ENCODE peak calls at places on chromosomes 13 and 19, in eight cellular contexts. N is thyroid gland, C is cardiac muscle cell, E is epithelial cell of esophagus, A is cardiac fibroblast, F is BJ, L is neuronal stem cell, V is uterus. W is an unnamed sample.

GRCh38 chr19:489418-490196 is 6.7 kb upstream of the MADCAM1 start:
- DNase-seq in N (peak; percentile 32), C (peak; percentile 42), E (no peak), A (peak; percentile 42), F (no peak), L (no peak), V (no peak), W (no peak)

GRCh38 chr19:18282788-18283141 is 1.3 kb upstream of the JUND start:
- DNase-seq in N (no peak), C (no peak), E (no peak), A (no peak), F (no peak), L (no peak), V (peak; percentile 49), W (no peak)

GRCh38 chr13:40432018-40432978 is 234.1 kb downstream of the FOXO1 start:
- DNase-seq in N (no peak), C (no peak), E (no peak), A (no peak), F (no peak), L (no peak), V (no peak), W (no peak)

GRCh38 chr19:41325640-41325946 is 15.6 kb downstream of the CCDC97 start:
- DNase-seq in N (no peak), C (no peak), E (no peak), A (no peak), F (no peak), L (no peak), V (peak; percentile 37), W (no peak)

GRCh38 chr19:13526552-13526951 is 20.3 kb upstream of the CACNA1A start:
- DNase-seq in N (no peak), C (peak; percentile 36), E (no peak), A (peak; percentile 3), F (no peak), L (no peak), V (no peak), W (no peak)

GRCh38 chr13:110226051-110226562 is 80.8 kb downstream of the COL4A1 start:
- DNase-seq in N (no peak), C (peak; percentile 49), E (no peak), A (peak; percentile 73), F (no peak), L (no peak), V (no peak), W (no peak)

GRCh38 chr13:106083620-106084350 is 451.7 kb downstream of the EFNB2 start:
- DNase-seq in N (peak; percentile 40), C (peak; percentile 62), E (peak; percentile 79), A (peak; percentile 59), F (no peak), L (no peak), V (no peak), W (no peak)

GRCh38 chr13:80083516-80084085 is 257.3 kb downstream of the SPRY2 start:
- DNase-seq in N (peak; percentile 32), C (peak; percentile 75), E (no peak), A (peak; percentile 69), F (no peak), L (no peak), V (no peak), W (no peak)

GRCh38 chr19:10334340-10335148 is 1.2 kb upstream of the RAVER1 start:
- DNase-seq in N (peak; percentile 98), C (peak; percentile 98), E (peak; percentile 95), A (peak; percentile 98), F (peak; percentile 81), L (peak; percentile 88), V (peak; percentile 97), W (peak; percentile 96)

DNA sequence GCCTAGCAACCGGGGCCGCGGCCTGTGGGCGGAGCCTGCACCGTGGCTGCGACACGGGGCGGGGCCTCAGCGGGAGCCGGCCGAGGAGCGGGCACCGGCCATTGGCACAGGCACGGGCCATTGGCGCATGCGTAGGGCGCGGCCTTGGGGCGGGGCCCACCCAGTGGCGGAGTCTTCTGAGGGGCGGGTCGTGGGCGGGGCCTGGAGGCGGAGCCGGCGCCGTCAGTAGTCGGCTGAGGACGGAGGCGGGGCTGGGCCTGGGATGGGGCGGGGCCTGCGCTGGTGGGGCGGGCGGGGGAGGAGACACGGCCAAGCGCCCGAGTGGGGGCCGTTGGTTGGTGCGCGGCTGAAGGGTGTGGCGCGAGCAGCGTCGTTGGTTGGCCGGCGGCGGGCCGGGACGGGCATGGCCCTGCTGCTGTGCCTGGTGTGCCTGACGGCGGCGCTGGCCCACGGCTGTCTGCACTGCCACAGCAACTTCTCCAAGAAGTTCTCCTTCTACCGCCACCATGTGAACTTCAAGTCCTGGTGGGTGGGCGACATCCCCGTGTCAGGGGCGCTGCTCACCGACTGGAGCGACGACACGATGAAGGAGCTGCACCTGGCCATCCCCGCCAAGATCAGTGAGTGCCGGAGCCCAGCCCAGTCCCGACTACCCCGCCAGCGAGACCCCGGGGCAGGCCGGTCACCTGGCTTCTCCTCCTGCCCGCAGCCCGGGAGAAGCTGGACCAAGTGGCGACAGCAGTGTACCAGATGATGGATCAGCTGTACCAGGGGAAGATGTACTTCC is at the start of gene IZUMO4:
- DNase-seq in N (peak; percentile 99), C (peak; percentile 99), E (peak; percentile 97), A (peak; percentile 99), F (peak; percentile 61), L (peak; percentile 99), V (peak; percentile 99), W (peak; percentile 99)
- H3K4me3 ChIP-seq in N (peak within 1 kb of the TSS; percentile 70), C (peak within 1 kb of the TSS; percentile 53), E (peak within 1 kb of the TSS; percentile 62), A (peak within 1 kb of the TSS; percentile 76), F (peak within 1 kb of the TSS; percentile 75), L (peak within 1 kb of the TSS; percentile 93), V (peak within 1 kb of the TSS; percentile 74), W (peak within 1 kb of the TSS; percentile 83)

DNA sequence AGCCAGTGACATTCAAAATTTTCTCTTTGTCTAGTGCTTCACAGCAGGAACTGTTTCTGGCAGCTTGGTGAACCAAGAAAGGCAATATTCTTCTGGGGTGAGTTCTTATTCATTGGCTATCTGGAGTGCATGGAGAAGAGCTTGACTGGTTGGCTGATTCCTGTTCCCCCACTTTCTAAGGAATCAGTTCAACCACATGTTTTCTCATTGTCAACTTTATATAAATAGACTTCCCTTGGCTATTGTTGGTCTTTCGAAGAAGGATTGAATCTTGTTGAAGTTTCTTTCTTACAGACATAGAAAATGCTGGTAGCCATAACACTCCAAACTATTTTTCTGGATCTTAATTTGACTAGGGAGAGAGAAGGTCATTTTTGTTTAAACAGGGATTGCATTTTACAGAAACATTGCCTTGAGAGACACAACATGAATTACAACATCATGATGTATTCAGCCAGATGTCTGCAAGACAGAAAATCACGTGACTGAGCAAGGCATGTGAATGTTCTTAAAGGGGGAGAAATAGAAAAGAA is 85.2 kb downstream of the EDNRB start:
- DNase-seq in N (no peak), C (peak; percentile 87), E (peak; percentile 5), A (peak; percentile 86), F (no peak), L (no peak), V (peak; percentile 18), W (no peak)
- H3K4me3 ChIP-seq in N (no peak overlapping the region), C (no peak overlapping the region), E (no peak overlapping the region), A (no peak overlapping the region), F (no peak overlapping the region), L (no peak overlapping the region), V (no peak overlapping the region), W (no peak overlapping the region)

GRCh38 chr13:111847964-111848363 is 219.0 kb upstream of the SOX1 start:
- DNase-seq in N (no peak), C (no peak), E (no peak), A (no peak), F (no peak), L (no peak), V (no peak), W (no peak)

GRCh38 chr13:111844682-111845081 is 222.3 kb upstream of the SOX1 start:
- DNase-seq in N (no peak), C (no peak), E (no peak), A (no peak), F (no peak), L (no peak), V (no peak), W (no peak)

GRCh38 chr13:111844222-111844671 is 222.7 kb upstream of the SOX1 start:
- DNase-seq in N (no peak), C (no peak), E (no peak), A (no peak), F (no peak), L (no peak), V (no peak), W (no peak)

GRCh38 chr13:111845621-111846351 is 221.2 kb upstream of the SOX1 start:
- DNase-seq in N (no peak), C (no peak), E (no peak), A (no peak), F (no peak), L (no peak), V (no peak), W (no peak)

DNA sequence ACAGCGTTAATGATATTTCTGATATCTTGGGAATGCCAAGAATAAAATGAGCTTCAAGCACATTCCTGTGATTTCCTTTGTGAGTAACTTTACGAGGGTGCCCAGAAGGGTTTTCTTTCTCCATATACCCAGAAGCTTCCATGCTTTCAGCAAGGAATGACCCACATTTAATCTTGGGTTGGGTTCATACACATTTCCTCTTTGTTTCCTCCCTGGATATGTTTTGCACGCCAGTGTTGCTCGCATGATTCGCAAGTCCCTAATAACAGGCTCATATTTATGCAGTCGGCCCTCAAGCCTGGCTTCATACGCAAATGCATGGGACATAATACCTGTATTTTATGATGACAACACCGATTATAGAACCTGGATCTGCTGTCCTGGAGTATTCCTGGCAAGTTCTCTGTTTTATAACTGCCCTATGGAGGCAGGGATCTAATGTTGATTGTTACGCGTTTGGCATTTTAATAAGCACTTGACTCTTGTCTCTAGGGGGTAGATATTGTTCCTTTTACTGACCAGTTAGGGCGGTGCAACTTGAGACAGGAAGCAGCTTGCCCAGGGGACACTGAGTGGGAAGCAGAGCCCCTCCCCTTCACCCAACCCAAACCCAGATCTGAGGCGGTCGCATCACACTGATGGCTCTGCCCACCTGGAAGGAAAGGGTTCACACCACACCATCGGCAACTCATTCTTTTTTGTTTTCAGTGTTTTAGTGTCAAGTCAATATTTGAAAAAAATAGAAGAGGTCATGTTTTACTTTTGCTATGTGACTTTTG is 220.4 kb upstream of the SOX1 start:
- DNase-seq in N (no peak), C (no peak), E (no peak), A (no peak), F (no peak), L (no peak), V (no peak), W (no peak)
- H3K4me3 ChIP-seq in N (no peak overlapping the region), C (no peak overlapping the region), E (no peak overlapping the region), A (no peak overlapping the region), F (no peak overlapping the region), L (no peak overlapping the region), V (no peak overlapping the region), W (no peak overlapping the region)

DNA sequence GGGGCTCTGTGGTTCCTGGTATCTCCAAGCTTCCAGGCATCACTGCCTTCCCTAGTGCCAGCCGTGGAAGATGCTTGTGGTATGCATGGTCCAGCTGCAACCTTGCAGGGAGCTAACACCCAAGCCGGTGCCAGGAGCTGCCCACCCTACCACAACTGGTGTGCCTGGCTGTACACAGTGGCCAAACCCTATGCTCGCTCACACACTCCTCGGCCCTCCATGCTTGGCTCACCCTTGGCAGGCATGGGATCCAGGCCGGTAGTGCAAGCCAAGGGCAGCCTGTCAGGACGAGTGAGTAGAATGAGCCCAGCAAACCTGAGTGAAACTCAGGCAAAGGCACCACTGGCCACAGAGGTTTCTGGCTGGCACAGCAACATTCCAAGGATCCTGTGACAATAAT is 1676.0 kb downstream of the SLITRK1 start:
- DNase-seq in N (no peak), C (no peak), E (no peak), A (no peak), F (no peak), L (no peak), V (no peak), W (no peak)
- H3K4me3 ChIP-seq in N (no peak overlapping the region), C (no peak overlapping the region), E (no peak overlapping the region), A (no peak overlapping the region), F (no peak overlapping the region), L (peak overlapping the region; percentile 30), V (no peak overlapping the region), W (no peak overlapping the region)

W was measured in lower lobe of right lung.